ENCODE peak calls at places on chromosome 6, in ten cellular contexts. Z, K, L, T, C, B, W, Q, M and R are unnamed samples.

GRCh38 chr6:111057074-111057752 is 30.1 kb upstream of the SLC16A10 start:
- DNase-seq in Z (no peak), K (peak), L (peak), T (no peak), C (peak), B (peak), W (peak), Q (no peak), M (peak), R (peak)

GRCh38 chr6:68559052-68559451 is 76.0 kb upstream of the ADGRB3 start:
- DNase-seq in Z (no peak), K (no peak), L (no peak), T (no peak), C (no peak), B (no peak), W (peak), Q (no peak), M (peak), R (no peak)

GRCh38 chr6:26020983-26021349 is 58.4 kb downstream of the TRIM38 start:
- DNase-seq in Z (peak), K (peak), L (peak), T (peak), C (no peak), B (no peak), W (peak), Q (peak), M (peak), R (peak)

GRCh38 chr6:108780784-108781183 is 67.4 kb upstream of the ARMC2 start:
- DNase-seq in Z (no peak), K (no peak), L (no peak), T (no peak), C (no peak), B (no peak), W (no peak), Q (no peak), M (no peak), R (no peak)

GRCh38 chr6:5087389-5087788 is 2.2 kb downstream of the PPP1R3G start:
- DNase-seq in Z (no peak), K (no peak), L (no peak), T (no peak), C (no peak), B (no peak), W (no peak), Q (peak), M (no peak), R (no peak)

GRCh38 chr6:21915707-21916399 is 322.3 kb downstream of the SOX4 start:
- DNase-seq in Z (no peak), K (no peak), L (no peak), T (no peak), C (no peak), B (no peak), W (peak), Q (no peak), M (no peak), R (no peak)

GRCh38 chr6:154012852-154013251 is 26.2 kb upstream of the OPRM1 start:
- DNase-seq in Z (no peak), K (no peak), L (no peak), T (no peak), C (no peak), B (no peak), W (no peak), Q (no peak), M (no peak), R (no peak)

GRCh38 chr6:145148392-145149175 is 586.7 kb downstream of the EPM2A start:
- DNase-seq in Z (no peak), K (no peak), L (no peak), T (no peak), C (no peak), B (no peak), W (peak), Q (no peak), M (peak), R (peak)

GRCh38 chr6:16803294-16804006 is 42.2 kb upstream of the ATXN1 start:
- DNase-seq in Z (no peak), K (peak), L (peak), T (no peak), C (no peak), B (no peak), W (peak), Q (peak), M (peak), R (peak)

GRCh38 chr6:17042422-17043147 is 59.3 kb upstream of the STMND1 start:
- DNase-seq in Z (no peak), K (peak), L (peak), T (no peak), C (no peak), B (no peak), W (peak), Q (no peak), M (peak), R (peak)

GRCh38 chr6:41503841-41504525 is 42.2 kb upstream of the FOXP4 start:
- DNase-seq in Z (no peak), K (peak), L (peak), T (no peak), C (no peak), B (peak), W (peak), Q (no peak), M (peak), R (peak)

GRCh38 chr6:119979862-119980261 is 630.3 kb upstream of the MAN1A1 start:
- DNase-seq in Z (no peak), K (no peak), L (no peak), T (no peak), C (no peak), B (no peak), W (peak), Q (no peak), M (peak), R (peak)

GRCh38 chr6:37008484-37009186 is 3.2 kb downstream of the FGD2 start:
- DNase-seq in Z (no peak), K (no peak), L (no peak), T (no peak), C (no peak), B (no peak), W (no peak), Q (no peak), M (no peak), R (peak)

GRCh38 chr6:5653801-5654200 is 352.9 kb downstream of the NRN1 start:
- DNase-seq in Z (no peak), K (no peak), L (no peak), T (no peak), C (no peak), B (no peak), W (no peak), Q (no peak), M (no peak), R (no peak)

GRCh38 chr6:137764464-137764863 is 102.6 kb upstream of the TNFAIP3 start:
- DNase-seq in Z (no peak), K (no peak), L (no peak), T (no peak), C (no peak), B (no peak), W (peak), Q (no peak), M (peak), R (peak)

GRCh38 chr6:42104095-42104806 is 38.2 kb downstream of the C6orf132 start:
- DNase-seq in Z (peak), K (peak), L (peak), T (peak), C (peak), B (peak), W (peak), Q (peak), M (peak), R (peak)

GRCh38 chr6:34158876-34159275 is 13.0 kb upstream of the GRM4 start:
- DNase-seq in Z (no peak), K (no peak), L (no peak), T (no peak), C (no peak), B (no peak), W (no peak), Q (peak), M (no peak), R (no peak)

GRCh38 chr6:47044418-47044817 is 2.3 kb upstream of the ADGRF1 start:
- DNase-seq in Z (no peak), K (no peak), L (no peak), T (no peak), C (no peak), B (no peak), W (no peak), Q (no peak), M (peak), R (no peak)

GRCh38 chr6:157985378-157986155 is 3.9 kb downstream of the SYNJ2 start:
- DNase-seq in Z (no peak), K (no peak), L (no peak), T (no peak), C (no peak), B (no peak), W (no peak), Q (no peak), M (no peak), R (no peak)

GRCh38 chr6:43250992-43251373 is 7.7 kb downstream of the TTBK1 start:
- DNase-seq in Z (no peak), K (no peak), L (no peak), T (no peak), C (no peak), B (no peak), W (no peak), Q (no peak), M (no peak), R (no peak)

GRCh38 chr6:27684264-27685211 is 211.6 kb upstream of the ZNF184 start:
- DNase-seq in Z (peak), K (peak), L (peak), T (no peak), C (peak), B (peak), W (peak), Q (no peak), M (peak), R (peak)

GRCh38 chr6:113735487-113735886 is 121.7 kb upstream of the MARCKS start:
- DNase-seq in Z (no peak), K (no peak), L (no peak), T (no peak), C (no peak), B (no peak), W (no peak), Q (no peak), M (no peak), R (no peak)

GRCh38 chr6:145562771-145563615 is 172.3 kb downstream of the EPM2A start:
- DNase-seq in Z (no peak), K (no peak), L (no peak), T (no peak), C (no peak), B (no peak), W (no peak), Q (no peak), M (no peak), R (no peak)

GRCh38 chr6:7727150-7727950 is 1.5 kb downstream of the BMP6 start:
- DNase-seq in Z (no peak), K (peak), L (peak), T (no peak), C (no peak), B (peak), W (peak), Q (no peak), M (no peak), R (peak)

GRCh38 chr6:56521454-56521853 is 121.2 kb downstream of the DST start:
- DNase-seq in Z (no peak), K (no peak), L (no peak), T (no peak), C (no peak), B (no peak), W (no peak), Q (no peak), M (no peak), R (peak)

GRCh38 chr6:52724406-52725121 is 38.7 kb downstream of the GSTA2 start:
- DNase-seq in Z (peak), K (peak), L (peak), T (peak), C (peak), B (peak), W (peak), Q (peak), M (peak), R (peak)

GRCh38 chr6:163415620-163416379 is 1.3 kb downstream of the QKI start:
- DNase-seq in Z (peak), K (peak), L (peak), T (peak), C (no peak), B (peak), W (peak), Q (peak), M (peak), R (peak)

GRCh38 chr6:105492706-105493673 is 90.1 kb upstream of the PREP start:
- DNase-seq in Z (no peak), K (no peak), L (no peak), T (no peak), C (no peak), B (peak), W (no peak), Q (no peak), M (no peak), R (no peak)

GRCh38 chr6:12911387-12911960 is 194.9 kb downstream of the PHACTR1 start:
- DNase-seq in Z (no peak), K (no peak), L (peak), T (no peak), C (no peak), B (no peak), W (peak), Q (no peak), M (peak), R (peak)
- TF ChIP-seq CTCF in Z (no peak), K (peak), L (peak), T (no peak), C (peak), B (peak), W (peak), Q (peak), M (peak), R (peak)

DNA sequence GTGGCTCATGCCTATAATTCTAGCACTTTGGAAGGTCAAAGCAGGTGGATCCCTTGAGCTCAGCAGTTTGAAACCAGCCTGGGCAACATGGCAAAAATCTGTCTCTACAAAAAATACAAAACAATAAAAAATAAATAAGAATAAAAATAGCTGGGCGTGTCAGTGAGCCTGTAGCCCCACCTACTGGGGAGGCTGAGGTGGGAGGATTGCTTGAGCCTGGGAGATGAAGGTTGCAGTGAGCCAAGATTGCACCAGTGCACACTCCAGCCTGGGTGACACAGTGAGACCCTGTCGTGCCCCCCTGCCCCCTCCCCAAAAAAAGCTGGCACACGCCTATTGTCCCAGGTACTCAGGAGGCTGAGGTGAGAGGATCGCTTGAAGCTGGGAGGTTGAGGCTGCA is 35.1 kb upstream of the SRPK1 start:
- DNase-seq in Z (no peak), K (no peak), L (no peak), T (no peak), C (no peak), B (no peak), W (no peak), Q (no peak), M (no peak), R (no peak)
- TF ChIP-seq CTCF in Z (no peak), K (no peak), L (no peak), T (no peak), C (peak), B (peak), W (peak), Q (no peak), M (peak), R (peak)

GRCh38 chr6:24219670-24220069 is 93.7 kb downstream of the NRSN1 start:
- DNase-seq in Z (no peak), K (no peak), L (no peak), T (no peak), C (no peak), B (no peak), W (no peak), Q (no peak), M (no peak), R (no peak)
- TF ChIP-seq CTCF in Z (no peak), K (no peak), L (no peak), T (no peak), C (no peak), B (no peak), W (no peak), Q (no peak), M (no peak), R (no peak)

DNA sequence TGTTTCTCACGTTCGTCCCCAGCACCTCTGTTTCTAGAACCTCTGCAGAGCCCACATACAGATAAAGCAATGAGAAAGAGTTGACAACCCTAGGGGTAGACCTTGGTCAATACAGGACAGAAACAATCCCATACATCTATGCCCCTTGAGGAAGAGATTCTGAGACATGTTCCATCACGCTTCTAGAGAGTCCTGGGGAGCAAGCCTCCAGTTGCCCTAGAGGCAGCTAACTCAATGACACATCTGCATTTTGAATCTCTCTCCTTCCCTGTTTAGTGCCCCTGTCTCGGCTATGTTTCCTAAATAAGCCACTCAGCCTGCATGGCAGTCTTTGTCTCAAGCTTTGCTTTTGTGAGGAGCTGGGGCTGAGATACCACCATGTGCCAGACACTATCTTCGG is 435.3 kb downstream of the CD83 start:
- DNase-seq in Z (no peak), K (no peak), L (no peak), T (no peak), C (no peak), B (no peak), W (no peak), Q (no peak), M (no peak), R (no peak)
- TF ChIP-seq CTCF in Z (no peak), K (no peak), L (no peak), T (no peak), C (no peak), B (no peak), W (no peak), Q (no peak), M (no peak), R (no peak)

GRCh38 chr6:40326689-40327404 is 260.3 kb downstream of the LRFN2 start:
- DNase-seq in Z (no peak), K (no peak), L (no peak), T (no peak), C (no peak), B (no peak), W (no peak), Q (no peak), M (no peak), R (no peak)

GRCh38 chr6:40325791-40326190 is 261.4 kb downstream of the LRFN2 start:
- DNase-seq in Z (no peak), K (no peak), L (no peak), T (no peak), C (no peak), B (no peak), W (no peak), Q (no peak), M (no peak), R (no peak)

GRCh38 chr6:40330301-40330721 is 256.9 kb downstream of the LRFN2 start:
- DNase-seq in Z (no peak), K (no peak), L (no peak), T (no peak), C (no peak), B (no peak), W (no peak), Q (no peak), M (no peak), R (no peak)

GRCh38 chr6:40328988-40329545 is 258.1 kb downstream of the LRFN2 start:
- DNase-seq in Z (no peak), K (no peak), L (no peak), T (no peak), C (no peak), B (no peak), W (no peak), Q (no peak), M (no peak), R (no peak)

GRCh38 chr6:40328376-40328987 is 258.7 kb downstream of the LRFN2 start:
- DNase-seq in Z (peak), K (peak), L (peak), T (no peak), C (no peak), B (no peak), W (no peak), Q (no peak), M (no peak), R (no peak)
- TF ChIP-seq CTCF in Z (peak), K (peak), L (peak), T (no peak), C (peak), B (peak), W (no peak), Q (peak), M (peak), R (peak)

DNA sequence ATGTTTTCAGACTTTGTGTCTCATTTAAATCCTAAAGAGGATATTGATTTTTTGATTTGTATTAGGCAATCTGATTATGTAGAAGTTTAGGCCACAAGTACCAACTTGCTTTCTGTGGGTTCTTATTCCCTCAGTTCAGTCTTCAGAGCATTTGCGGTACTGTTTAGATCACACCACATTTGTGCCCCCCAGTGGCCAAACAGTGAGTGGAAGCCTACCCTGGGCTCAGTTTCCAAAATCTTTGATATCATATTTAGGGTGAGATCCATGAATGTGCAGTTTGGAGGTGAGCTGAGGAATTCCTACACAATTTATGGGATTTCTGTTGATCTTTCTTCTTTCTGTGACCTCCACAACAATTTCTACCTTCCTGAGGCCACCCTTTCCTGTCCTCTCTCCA is 92.3 kb upstream of the FUT9 start:
- DNase-seq in Z (no peak), K (peak), L (peak), T (no peak), C (no peak), B (peak), W (peak), Q (no peak), M (no peak), R (no peak)
- TF ChIP-seq CTCF in Z (no peak), K (peak), L (peak), T (no peak), C (peak), B (no peak), W (peak), Q (peak), M (peak), R (peak)

GRCh38 chr6:106976270-106976669 is 1.7 kb upstream of the CD24 start:
- DNase-seq in Z (no peak), K (no peak), L (no peak), T (no peak), C (no peak), B (no peak), W (no peak), Q (no peak), M (no peak), R (no peak)

GRCh38 chr6:106973841-106974336 is 640 bp downstream of the CD24 start:
- DNase-seq in Z (no peak), K (peak), L (peak), T (no peak), C (no peak), B (no peak), W (no peak), Q (no peak), M (peak), R (no peak)

GRCh38 chr6:106974337-106974998 is at the start of gene CD24:
- DNase-seq in Z (peak), K (peak), L (peak), T (peak), C (no peak), B (peak), W (no peak), Q (peak), M (peak), R (no peak)

GRCh38 chr6:106975699-106976032 is 1.1 kb upstream of the CD24 start:
- DNase-seq in Z (no peak), K (no peak), L (no peak), T (no peak), C (no peak), B (no peak), W (no peak), Q (no peak), M (peak), R (no peak)

GRCh38 chr6:106974999-106975698 is 620 bp upstream of the CD24 start:
- DNase-seq in Z (no peak), K (peak), L (peak), T (peak), C (no peak), B (peak), W (no peak), Q (peak), M (peak), R (no peak)
- TF ChIP-seq CTCF in Z (no peak), K (no peak), L (no peak), T (no peak), C (no peak), B (peak), W (no peak), Q (peak), M (peak), R (peak)

GRCh38 chr6:24910331-24910849 is 25.4 kb downstream of the RIPOR2 start:
- DNase-seq in Z (peak), K (peak), L (peak), T (no peak), C (no peak), B (peak), W (peak), Q (peak), M (no peak), R (no peak)
- TF ChIP-seq CTCF in Z (no peak), K (no peak), L (no peak), T (no peak), C (peak), B (peak), W (no peak), Q (peak), M (no peak), R (no peak)